ENCODE peak calls at places on chromosomes 11 and 22, in four cellular contexts. One of them, this sample, is unnamed.

GRCh38 chr11:14454861-14455632 is 44.6 kb downstream of the COPB1 start:
- DNase-seq in breast epithelium: no peak
- DNase-seq in IMR-90: peak
- DNase-seq in vagina: no peak
- DNase-seq in this sample: no peak

GRCh38 chr22:19057999-19058491 is 64.2 kb downstream of the DGCR2 start:
- DNase-seq in breast epithelium: no peak
- DNase-seq in IMR-90: no peak
- DNase-seq in vagina: no peak
- DNase-seq in this sample: peak

GRCh38 chr11:44319552-44320288 is 9.8 kb upstream of the ALX4 start:
- DNase-seq in breast epithelium: no peak
- DNase-seq in IMR-90: no peak
- DNase-seq in vagina: no peak
- DNase-seq in this sample: no peak

GRCh38 chr22:30782613-30783012 is 87.9 kb downstream of the OSBP2 start:
- DNase-seq in breast epithelium: no peak
- DNase-seq in IMR-90: peak
- DNase-seq in vagina: no peak
- DNase-seq in this sample: no peak

GRCh38 chr11:69402251-69402892 is 79.1 kb upstream of the LINC01488 start:
- DNase-seq in breast epithelium: no peak
- DNase-seq in IMR-90: no peak
- DNase-seq in vagina: no peak
- DNase-seq in this sample: no peak

GRCh38 chr11:74319139-74319538 is 7.7 kb upstream of the P4HA3 start:
- DNase-seq in breast epithelium: no peak
- DNase-seq in IMR-90: peak
- DNase-seq in vagina: no peak
- DNase-seq in this sample: no peak

GRCh38 chr11:118911113-118911879 is 14.4 kb downstream of the BCL9L start:
- DNase-seq in breast epithelium: no peak
- DNase-seq in IMR-90: peak
- DNase-seq in vagina: no peak
- DNase-seq in this sample: no peak

GRCh38 chr11:63132985-63133775 is 10.8 kb downstream of the SLC22A24 start:
- DNase-seq in breast epithelium: no peak
- DNase-seq in IMR-90: no peak
- DNase-seq in vagina: no peak
- DNase-seq in this sample: peak

GRCh38 chr11:61028135-61028729 is 56.8 kb downstream of the CD6 start:
- DNase-seq in breast epithelium: no peak
- DNase-seq in IMR-90: no peak
- DNase-seq in vagina: no peak
- DNase-seq in this sample: no peak

GRCh38 chr11:120501976-120502755 is 9.4 kb upstream of the GRIK4 start:
- DNase-seq in breast epithelium: no peak
- DNase-seq in IMR-90: no peak
- DNase-seq in vagina: no peak
- DNase-seq in this sample: no peak

GRCh38 chr11:2135018-2135569 is 4.1 kb downstream of the IGF2 start:
- DNase-seq in breast epithelium: no peak
- DNase-seq in IMR-90: no peak
- DNase-seq in vagina: no peak
- DNase-seq in this sample: no peak

GRCh38 chr22:32204856-32205722 is at the start of gene RFPL2:
- DNase-seq in breast epithelium: no peak
- DNase-seq in IMR-90: peak
- DNase-seq in vagina: no peak
- DNase-seq in this sample: no peak
- TF ChIP-seq POLR2A in breast epithelium: no peak
- TF ChIP-seq POLR2A in IMR-90: no peak
- TF ChIP-seq POLR2A in vagina: no peak
- TF ChIP-seq POLR2A in this sample: no peak

GRCh38 chr11:66888282-66888681 is 31.4 kb downstream of the LRFN4 start:
- DNase-seq in breast epithelium: no peak
- DNase-seq in IMR-90: no peak
- DNase-seq in vagina: no peak
- DNase-seq in this sample: no peak

GRCh38 chr11:66887531-66887930 is 30.7 kb downstream of the LRFN4 start:
- DNase-seq in breast epithelium: no peak
- DNase-seq in IMR-90: no peak
- DNase-seq in vagina: no peak
- DNase-seq in this sample: no peak

GRCh38 chr11:66889974-66890373 is 33.1 kb downstream of the LRFN4 start:
- DNase-seq in breast epithelium: no peak
- DNase-seq in IMR-90: no peak
- DNase-seq in vagina: no peak
- DNase-seq in this sample: no peak

GRCh38 chr11:66892926-66893325 is 36.1 kb downstream of the LRFN4 start:
- DNase-seq in breast epithelium: no peak
- DNase-seq in IMR-90: peak
- DNase-seq in vagina: no peak
- DNase-seq in this sample: no peak

GRCh38 chr11:66891849-66892660 is 35.2 kb downstream of the LRFN4 start:
- DNase-seq in breast epithelium: peak
- DNase-seq in IMR-90: peak
- DNase-seq in vagina: no peak
- DNase-seq in this sample: peak
- TF ChIP-seq CTCF in breast epithelium: no peak
- TF ChIP-seq CTCF in IMR-90: no peak
- TF ChIP-seq CTCF in vagina: no peak
- TF ChIP-seq CTCF in this sample: no peak

GRCh38 chr22:42932857-42933782 is 76.0 kb upstream of the ARFGAP3 start:
- DNase-seq in breast epithelium: no peak
- DNase-seq in IMR-90: peak
- DNase-seq in vagina: no peak
- DNase-seq in this sample: no peak

GRCh38 chr22:42930810-42931420 is 73.8 kb upstream of the ARFGAP3 start:
- DNase-seq in breast epithelium: no peak
- DNase-seq in IMR-90: peak
- DNase-seq in vagina: no peak
- DNase-seq in this sample: peak

GRCh38 chr22:42932197-42932519 is 75.1 kb upstream of the ARFGAP3 start:
- DNase-seq in breast epithelium: no peak
- DNase-seq in IMR-90: no peak
- DNase-seq in vagina: no peak
- DNase-seq in this sample: no peak

GRCh38 chr22:42929838-42930155 is 72.7 kb upstream of the ARFGAP3 start:
- DNase-seq in breast epithelium: no peak
- DNase-seq in IMR-90: no peak
- DNase-seq in vagina: no peak
- DNase-seq in this sample: no peak

GRCh38 chr22:42931421-42932196 is 74.5 kb upstream of the ARFGAP3 start:
- DNase-seq in breast epithelium: no peak
- DNase-seq in IMR-90: peak
- DNase-seq in vagina: no peak
- DNase-seq in this sample: no peak
- H3K4me3 ChIP-seq in breast epithelium: peak
- H3K4me3 ChIP-seq in IMR-90: no peak
- H3K4me3 ChIP-seq in vagina: no peak
- H3K4me3 ChIP-seq in this sample: no peak

GRCh38 chr11:47403135-47403534 is 5.3 kb upstream of the SLC39A13 start:
- DNase-seq in breast epithelium: no peak
- DNase-seq in IMR-90: no peak
- DNase-seq in vagina: no peak
- DNase-seq in this sample: no peak

GRCh38 chr11:47400813-47401279 is 7.5 kb upstream of the SLC39A13 start:
- DNase-seq in breast epithelium: no peak
- DNase-seq in IMR-90: no peak
- DNase-seq in vagina: no peak
- DNase-seq in this sample: no peak

GRCh38 chr11:47398011-47398410 is 10.4 kb upstream of the SLC39A13 start:
- DNase-seq in breast epithelium: no peak
- DNase-seq in IMR-90: no peak
- DNase-seq in vagina: no peak
- DNase-seq in this sample: no peak

GRCh38 chr11:47398551-47398950 is 9.8 kb upstream of the SLC39A13 start:
- DNase-seq in breast epithelium: no peak
- DNase-seq in IMR-90: no peak
- DNase-seq in vagina: no peak
- DNase-seq in this sample: no peak

DNA sequence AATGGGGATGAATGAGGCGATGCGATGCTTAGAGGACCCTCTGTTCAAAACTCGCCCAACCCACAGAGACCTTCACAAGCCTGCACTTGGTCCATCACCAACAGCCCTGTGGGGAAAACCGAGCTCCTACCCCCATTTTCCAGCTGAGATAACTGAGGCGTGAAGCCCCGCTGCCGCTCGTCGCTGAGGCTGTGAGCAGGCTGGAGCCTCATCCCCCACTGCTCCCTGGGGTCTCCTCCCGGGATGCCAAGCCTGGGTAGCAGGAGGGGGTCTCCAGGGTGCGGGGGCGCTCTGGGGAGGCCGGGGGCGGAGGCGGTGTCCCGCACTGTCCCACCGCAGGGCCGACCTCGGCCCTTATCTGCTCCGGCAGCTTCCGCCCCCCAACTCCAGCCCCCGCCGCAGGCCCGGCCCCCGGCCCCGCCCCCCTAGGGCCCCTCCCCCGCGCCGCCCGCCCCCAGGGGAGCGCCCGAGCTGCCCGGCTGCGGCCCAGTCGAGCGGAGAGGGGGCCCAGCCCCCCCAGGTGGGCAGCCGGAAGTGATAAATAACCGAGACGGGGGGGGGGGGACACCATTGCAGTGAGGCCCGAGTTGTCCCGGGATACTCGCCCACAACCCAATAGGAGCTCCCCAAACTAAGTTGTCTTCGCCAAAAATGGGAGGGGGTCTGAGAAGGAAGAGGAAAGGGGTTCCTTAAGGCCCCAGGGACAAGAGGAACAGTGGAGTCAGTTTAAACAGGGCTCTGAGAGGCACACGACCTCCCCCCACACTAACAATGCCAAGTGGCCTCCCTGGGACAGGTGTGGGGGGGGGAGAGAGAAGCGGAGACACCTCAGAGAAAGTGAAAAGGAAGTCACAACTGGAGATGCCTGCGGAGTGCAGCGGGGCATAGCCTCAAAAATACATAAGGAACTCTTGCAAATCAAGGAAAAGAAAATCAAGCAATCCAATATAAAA is 8.3 kb upstream of the SLC39A13 start:
- DNase-seq in breast epithelium: no peak
- DNase-seq in IMR-90: no peak
- DNase-seq in vagina: no peak
- DNase-seq in this sample: peak
- TF ChIP-seq POLR2A in breast epithelium: no peak
- TF ChIP-seq POLR2A in IMR-90: no peak
- TF ChIP-seq POLR2A in vagina: peak
- TF ChIP-seq POLR2A in this sample: no peak